ENCODE peak calls at places on chromosomes 16 and 17, in ten cellular contexts. O is gastrocnemius medialis, E is A549, U is esophagus squamous epithelium, T is GM12891, R is K562, G is GM12878, N is heart left ventricle, Q is IMR-90, Z is lower leg skin. W is an unnamed sample.

GRCh38 chr17:62996221-62996620 is 30.2 kb downstream of the TANC2 start:
- DNase-seq in O (no peak), E (no peak), U (no peak), T (no peak), R (no peak), G (no peak), N (no peak), Q (no peak), Z (no peak), W (no peak)

GRCh38 chr17:80774643-80775281 is 216.9 kb upstream of the CHMP6 start:
- DNase-seq in O (no peak), E (no peak), U (no peak), T (no peak), R (no peak), G (no peak), N (no peak), Q (no peak), Z (no peak), W (peak)

GRCh38 chr16:86604436-86605220 is 26.3 kb downstream of the FOXL1 start:
- DNase-seq in O (no peak), E (no peak), U (no peak), T (peak), R (no peak), G (no peak), N (no peak), Q (no peak), Z (no peak), W (no peak)

GRCh38 chr17:19271751-19272357 is 34.7 kb downstream of the EPN2 start:
- DNase-seq in O (no peak), E (no peak), U (no peak), T (no peak), R (no peak), G (no peak), N (peak), Q (peak), Z (no peak), W (no peak)

GRCh38 chr17:60601443-60602384 is 1.7 kb downstream of the PPM1D start:
- DNase-seq in O (no peak), E (peak), U (no peak), T (no peak), R (peak), G (peak), N (no peak), Q (peak), Z (peak), W (no peak)

GRCh38 chr17:73308017-73308823 is 3.6 kb downstream of the CDC42EP4 start:
- DNase-seq in O (no peak), E (peak), U (no peak), T (no peak), R (peak), G (no peak), N (peak), Q (peak), Z (peak), W (no peak)

GRCh38 chr17:42249681-42250446 is 26.3 kb downstream of the STAT5B start:
- DNase-seq in O (no peak), E (no peak), U (no peak), T (no peak), R (no peak), G (peak), N (no peak), Q (no peak), Z (no peak), W (no peak)

GRCh38 chr17:34146440-34147043 is 108.5 kb upstream of the CCL2 start:
- DNase-seq in O (no peak), E (peak), U (no peak), T (peak), R (peak), G (no peak), N (peak), Q (no peak), Z (peak), W (no peak)

GRCh38 chr17:49393491-49394255 is 21.0 kb downstream of the PHB1 start:
- DNase-seq in O (no peak), E (no peak), U (no peak), T (no peak), R (no peak), G (no peak), N (no peak), Q (no peak), Z (no peak), W (no peak)

GRCh38 chr17:42596386-42596785 is 12.8 kb downstream of the RETREG3 start:
- DNase-seq in O (no peak), E (no peak), U (no peak), T (no peak), R (no peak), G (no peak), N (no peak), Q (no peak), Z (no peak), W (no peak)

GRCh38 chr17:79791354-79792123 is 5.3 kb downstream of the CBX8 start:
- DNase-seq in O (no peak), E (no peak), U (no peak), T (no peak), R (no peak), G (no peak), N (no peak), Q (no peak), Z (no peak), W (no peak)

GRCh38 chr16:53156516-53156915 is 101.7 kb downstream of the CHD9 start:
- DNase-seq in O (no peak), E (no peak), U (no peak), T (no peak), R (no peak), G (no peak), N (no peak), Q (peak), Z (no peak), W (no peak)

GRCh38 chr17:28433696-28434095 is 27.7 kb upstream of the SLC46A1 start:
- DNase-seq in O (no peak), E (no peak), U (no peak), T (no peak), R (no peak), G (no peak), N (no peak), Q (no peak), Z (no peak), W (no peak)

GRCh38 chr17:51118330-51119195 is 2.1 kb downstream of the SPAG9 start:
- DNase-seq in O (peak), E (no peak), U (no peak), T (no peak), R (no peak), G (no peak), N (no peak), Q (no peak), Z (peak), W (no peak)

GRCh38 chr17:28552201-28552999 is at the start of gene UNC119:
- DNase-seq in O (peak), E (peak), U (no peak), T (peak), R (peak), G (no peak), N (peak), Q (peak), Z (peak), W (no peak)

GRCh38 chr16:2856061-2856670 is 1.8 kb downstream of the PRSS22 start:
- DNase-seq in O (no peak), E (no peak), U (no peak), T (no peak), R (peak), G (no peak), N (no peak), Q (no peak), Z (no peak), W (no peak)

GRCh38 chr17:47998044-47998443 is 27.1 kb downstream of the CDK5RAP3 start:
- DNase-seq in O (no peak), E (no peak), U (no peak), T (no peak), R (no peak), G (no peak), N (no peak), Q (no peak), Z (no peak), W (no peak)

GRCh38 chr17:64506576-64507417 is at the start of gene CEP95:
- DNase-seq in O (peak), E (no peak), U (peak), T (peak), R (peak), G (peak), N (peak), Q (peak), Z (peak), W (peak)
- TF ChIP-seq POLR2A in O (peak), E (peak), U (no peak), T (peak), R (peak), G (peak), N (no peak), Q (peak), Z (peak), W (peak)

DNA sequence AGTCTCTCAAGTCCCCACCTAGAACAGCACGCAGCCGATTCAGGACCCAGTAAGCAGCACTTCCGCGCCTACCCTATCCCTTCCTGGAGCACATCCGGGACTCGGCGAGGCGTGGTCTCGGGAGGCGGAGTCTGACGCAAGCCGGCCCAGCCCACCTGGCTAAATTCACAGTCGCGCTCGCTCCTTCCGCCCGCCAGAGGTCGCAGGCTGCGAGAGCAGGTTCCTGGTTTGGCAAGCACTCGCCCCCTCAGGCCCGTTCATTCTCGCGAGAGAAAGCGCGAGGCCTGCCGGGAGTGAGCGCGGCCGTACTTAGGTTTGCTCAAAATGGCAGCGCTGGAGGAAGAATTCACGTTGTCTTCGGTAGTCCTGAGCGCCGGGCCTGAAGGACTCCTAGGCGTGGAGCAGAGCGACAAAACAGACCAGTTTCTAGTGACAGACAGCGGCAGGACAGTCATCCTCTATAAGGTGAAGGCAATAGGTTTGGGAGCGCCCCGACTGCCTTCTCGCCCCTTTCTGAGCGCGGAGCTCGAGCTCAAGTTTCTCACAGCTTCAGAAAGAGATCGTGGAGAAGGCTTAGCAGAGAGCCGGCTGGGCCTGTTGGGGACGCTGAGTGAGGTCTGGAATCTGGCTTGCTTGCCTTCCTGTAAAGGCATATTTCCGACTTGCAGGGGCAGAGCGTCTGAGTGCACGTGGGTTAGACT is at the start of gene NOL11:
- DNase-seq in O (peak), E (peak), U (peak), T (peak), R (peak), G (peak), N (peak), Q (peak), Z (peak), W (peak)
- TF ChIP-seq POLR2A in O (peak), E (peak), U (no peak), T (peak), R (peak), G (peak), N (no peak), Q (peak), Z (peak), W (peak)

GRCh38 chr16:85514601-85515318 is 98.4 kb upstream of the GSE1 start:
- DNase-seq in O (peak), E (peak), U (no peak), T (no peak), R (no peak), G (no peak), N (peak), Q (peak), Z (peak), W (no peak)
- TF ChIP-seq POLR2A in O (no peak), E (peak), U (no peak), T (no peak), R (no peak), G (no peak), N (no peak), Q (no peak), Z (no peak), W (no peak)

DNA sequence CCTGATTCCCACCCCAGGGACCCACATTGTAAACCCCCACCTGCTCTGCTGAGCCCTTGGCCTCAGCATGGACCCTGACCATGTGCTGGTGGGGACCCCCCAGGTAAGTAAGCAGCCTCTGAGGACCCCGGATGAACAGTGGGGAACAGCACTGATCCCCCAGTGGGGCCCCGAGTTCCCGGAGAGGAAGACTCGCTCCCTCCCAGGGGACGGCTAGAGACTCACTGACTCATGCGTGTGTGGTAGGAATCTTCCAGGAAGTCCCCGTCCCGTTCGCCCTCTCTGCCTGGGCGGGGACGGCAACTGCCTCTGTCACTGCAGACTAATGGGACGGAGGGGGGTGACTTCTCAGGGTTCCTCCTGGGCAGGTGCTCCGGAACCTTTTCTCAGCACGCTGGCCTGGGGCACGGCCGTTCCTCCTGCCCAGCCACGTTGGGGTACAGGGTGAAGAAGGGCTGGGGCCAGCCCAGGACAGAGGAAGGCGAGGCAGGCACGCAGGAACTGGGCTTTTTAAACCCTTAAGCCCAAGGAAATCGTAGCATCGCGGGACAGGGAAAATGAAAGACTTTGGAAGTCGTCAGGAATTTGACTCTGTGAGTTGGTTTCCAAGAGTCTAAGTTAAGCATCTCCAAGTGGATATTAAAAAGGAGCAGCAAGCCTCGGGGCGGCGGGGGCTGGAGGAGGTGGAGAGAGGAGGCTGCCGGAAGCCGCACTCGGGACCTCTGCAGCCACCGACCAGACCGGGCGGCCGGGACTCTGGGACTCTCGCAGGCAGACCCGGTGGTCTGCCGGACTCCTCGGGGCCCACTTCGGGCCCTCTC is 178.7 kb downstream of the SEC14L1 start:
- DNase-seq in O (peak), E (peak), U (no peak), T (no peak), R (peak), G (no peak), N (peak), Q (peak), Z (peak), W (peak)
- TF ChIP-seq POLR2A in O (peak), E (peak), U (no peak), T (no peak), R (peak), G (peak), N (no peak), Q (peak), Z (no peak), W (peak)

GRCh38 chr17:78127240-78127887 is 1.2 kb downstream of the TMC6 start:
- DNase-seq in O (no peak), E (no peak), U (no peak), T (no peak), R (peak), G (no peak), N (peak), Q (no peak), Z (no peak), W (peak)
- TF ChIP-seq POLR2A in O (no peak), E (no peak), U (no peak), T (no peak), R (peak), G (peak), N (no peak), Q (no peak), Z (no peak), W (peak)

GRCh38 chr17:2041561-2042354 is at the start of gene OVCA2:
- DNase-seq in O (peak), E (peak), U (peak), T (peak), R (peak), G (peak), N (peak), Q (peak), Z (peak), W (peak)
- TF ChIP-seq POLR2A in O (peak), E (peak), U (no peak), T (peak), R (peak), G (peak), N (no peak), Q (peak), Z (no peak), W (peak)

GRCh38 chr17:45172232-45172540 is 10.5 kb downstream of the HEXIM2 start:
- DNase-seq in O (no peak), E (no peak), U (no peak), T (no peak), R (no peak), G (no peak), N (no peak), Q (no peak), Z (no peak), W (no peak)

GRCh38 chr17:45170976-45171337 is 9.3 kb downstream of the HEXIM2 start:
- DNase-seq in O (peak), E (peak), U (no peak), T (no peak), R (no peak), G (no peak), N (peak), Q (peak), Z (peak), W (peak)

GRCh38 chr17:45168991-45169752 is 7.5 kb downstream of the HEXIM2 start:
- DNase-seq in O (no peak), E (no peak), U (no peak), T (no peak), R (no peak), G (no peak), N (no peak), Q (no peak), Z (no peak), W (no peak)

GRCh38 chr17:45171338-45172231 is 9.9 kb downstream of the HEXIM2 start:
- DNase-seq in O (peak), E (peak), U (no peak), T (no peak), R (peak), G (no peak), N (peak), Q (no peak), Z (peak), W (no peak)

GRCh38 chr17:45170280-45170975 is 8.8 kb downstream of the HEXIM2 start:
- DNase-seq in O (no peak), E (no peak), U (no peak), T (no peak), R (no peak), G (no peak), N (no peak), Q (no peak), Z (no peak), W (no peak)
- TF ChIP-seq POLR2A in O (no peak), E (no peak), U (no peak), T (no peak), R (no peak), G (no peak), N (no peak), Q (no peak), Z (no peak), W (no peak)

DNA sequence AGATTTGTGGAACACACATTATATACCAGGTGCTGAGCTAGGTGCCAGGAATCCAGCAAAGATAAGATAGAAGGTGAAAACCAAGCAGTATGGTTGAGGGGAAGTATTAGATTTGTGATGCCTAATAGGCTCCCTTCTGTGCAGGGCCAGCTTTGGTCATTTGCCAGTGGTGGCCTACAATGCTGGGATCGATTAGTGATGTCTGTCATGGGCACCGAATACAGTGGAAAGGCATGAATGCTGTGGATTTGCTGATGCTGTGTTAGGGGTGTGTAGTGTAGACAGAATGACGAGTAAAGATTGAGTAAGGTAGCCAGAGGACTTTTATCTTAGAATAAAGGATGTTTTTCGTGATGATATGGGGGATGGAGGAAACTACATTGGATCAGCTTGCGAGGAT is 48.9 kb downstream of the SNX29 start:
- DNase-seq in O (no peak), E (no peak), U (no peak), T (no peak), R (no peak), G (no peak), N (no peak), Q (no peak), Z (no peak), W (no peak)
- TF ChIP-seq POLR2A in O (no peak), E (no peak), U (no peak), T (no peak), R (no peak), G (no peak), N (no peak), Q (no peak), Z (no peak), W (no peak)

GRCh38 chr16:57757883-57758282 is 22.3 kb downstream of the KATNB1 start:
- DNase-seq in O (no peak), E (no peak), U (no peak), T (no peak), R (no peak), G (no peak), N (no peak), Q (no peak), Z (no peak), W (no peak)
- TF ChIP-seq POLR2A in O (no peak), E (no peak), U (no peak), T (no peak), R (no peak), G (no peak), N (no peak), Q (no peak), Z (no peak), W (no peak)

W was measured in suprapubic skin.